ENCODE peak calls at places on chromosomes 3 and 15, in ten cellular contexts. V is AG09309, M is neural progenitor cell, Y is endothelial cell, X is breast epithelium, T is cardiac fibroblast, D is IMR-90, E is colonic mucosa, U is hepatocyte, I is thoracic aorta. Z is an unnamed sample.

GRCh38 chr3:71421820-71422566 is 161.5 kb downstream of the FOXP1 start:
- DNase-seq in V (no peak), M (no peak), Y (no peak), X (no peak), T (no peak), D (no peak), E (no peak), U (no peak), I (no peak), Z (no peak)

GRCh38 chr3:14296352-14296751 is 106.1 kb upstream of the SLC6A6 start:
- DNase-seq in V (no peak), M (no peak), Y (no peak), X (no peak), T (no peak), D (no peak), E (no peak), U (peak), I (no peak), Z (no peak)

GRCh38 chr3:172622916-172623700 is 87.8 kb downstream of the NCEH1 start:
- DNase-seq in V (no peak), M (peak), Y (peak), X (no peak), T (peak), D (peak), E (peak), U (peak), I (no peak), Z (no peak)

GRCh38 chr3:31858439-31858838 is 122.6 kb downstream of the OSBPL10 start:
- DNase-seq in V (no peak), M (no peak), Y (no peak), X (no peak), T (no peak), D (no peak), E (no peak), U (no peak), I (no peak), Z (no peak)

GRCh38 chr3:152474585-152474984 is 205.9 kb downstream of the MBNL1 start:
- DNase-seq in V (peak), M (peak), Y (peak), X (no peak), T (peak), D (peak), E (no peak), U (peak), I (no peak), Z (no peak)

GRCh38 chr3:80696280-80696679 is 928.5 kb upstream of the ROBO1 start:
- DNase-seq in V (no peak), M (no peak), Y (no peak), X (no peak), T (no peak), D (no peak), E (peak), U (peak), I (no peak), Z (no peak)

GRCh38 chr15:39846108-39846507 is 63.5 kb upstream of the FSIP1 start:
- DNase-seq in V (no peak), M (no peak), Y (no peak), X (no peak), T (no peak), D (peak), E (no peak), U (no peak), I (no peak), Z (no peak)

GRCh38 chr3:69999191-70000027 is at the start of gene SAMMSON:
- DNase-seq in V (peak), M (no peak), Y (no peak), X (no peak), T (peak), D (peak), E (no peak), U (no peak), I (no peak), Z (no peak)

GRCh38 chr3:46124216-46125143 is 83.6 kb downstream of the CCR1 start:
- DNase-seq in V (no peak), M (no peak), Y (no peak), X (no peak), T (peak), D (peak), E (no peak), U (no peak), I (no peak), Z (no peak)

GRCh38 chr3:110623571-110623970 is 448.0 kb upstream of the NECTIN3 start:
- DNase-seq in V (no peak), M (no peak), Y (no peak), X (no peak), T (peak), D (no peak), E (no peak), U (no peak), I (no peak), Z (no peak)

GRCh38 chr3:151432624-151433372 is 28.1 kb downstream of the IGSF10 start:
- DNase-seq in V (no peak), M (no peak), Y (no peak), X (no peak), T (no peak), D (no peak), E (no peak), U (no peak), I (no peak), Z (no peak)

DNA sequence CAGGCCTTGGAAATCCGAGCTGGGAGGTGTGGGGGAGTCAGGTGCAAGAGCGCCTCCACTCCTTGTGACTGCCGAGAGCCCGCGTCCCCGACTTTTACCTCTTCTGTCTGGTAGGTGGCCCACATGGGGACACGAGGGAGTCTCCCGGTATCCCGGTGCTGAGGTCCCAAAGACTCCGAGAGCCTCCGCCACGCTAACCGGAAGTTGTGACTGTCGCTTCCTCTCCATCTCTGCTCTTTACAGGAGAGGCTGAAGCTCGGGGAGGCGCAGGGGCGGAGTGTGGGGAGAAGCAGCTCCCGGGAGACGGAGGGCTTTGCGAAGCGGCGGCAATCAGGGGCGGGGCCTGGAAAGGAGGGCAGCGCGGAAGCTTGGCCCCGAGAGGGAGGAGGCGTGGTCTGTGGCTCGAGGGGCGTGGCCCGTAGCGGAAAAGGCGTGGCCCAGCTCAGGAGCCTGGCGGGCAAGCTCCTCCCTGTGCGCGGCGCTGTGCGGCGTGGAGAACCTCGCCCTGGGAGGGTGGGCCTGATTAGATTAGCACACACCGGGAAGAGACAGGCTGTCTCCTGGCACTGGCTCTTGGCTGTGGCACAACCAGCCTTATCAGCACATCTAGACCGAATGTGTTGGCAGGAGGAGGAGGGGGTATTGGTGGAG is 143.9 kb downstream of the GABRB3 start:
- DNase-seq in V (no peak), M (peak), Y (no peak), X (peak), T (peak), D (peak), E (peak), U (peak), I (no peak), Z (peak)
- TF ChIP-seq CTCF in V (no peak), M (no peak), Y (no peak), X (no peak), T (no peak), D (no peak), E (no peak), U (no peak), I (no peak), Z (no peak)

GRCh38 chr15:52208306-52208946 is 17.2 kb upstream of the GNB5 start:
- DNase-seq in V (peak), M (peak), Y (peak), X (no peak), T (peak), D (peak), E (peak), U (peak), I (no peak), Z (no peak)
- TF ChIP-seq CTCF in V (peak), M (peak), Y (peak), X (peak), T (peak), D (peak), E (peak), U (peak), I (peak), Z (peak)

GRCh38 chr3:36904641-36905040 is 40.2 kb downstream of the TRANK1 start:
- DNase-seq in V (no peak), M (peak), Y (no peak), X (no peak), T (peak), D (peak), E (no peak), U (no peak), I (no peak), Z (no peak)

GRCh38 chr3:36900474-36901443 is 44.1 kb downstream of the TRANK1 start:
- DNase-seq in V (no peak), M (no peak), Y (no peak), X (no peak), T (no peak), D (no peak), E (no peak), U (no peak), I (no peak), Z (no peak)

GRCh38 chr3:36905545-36905944 is 39.3 kb downstream of the TRANK1 start:
- DNase-seq in V (no peak), M (no peak), Y (no peak), X (no peak), T (no peak), D (peak), E (no peak), U (no peak), I (no peak), Z (no peak)

GRCh38 chr3:36901588-36901987 is 43.3 kb downstream of the TRANK1 start:
- DNase-seq in V (no peak), M (no peak), Y (no peak), X (no peak), T (no peak), D (no peak), E (no peak), U (no peak), I (no peak), Z (no peak)

GRCh38 chr3:36903119-36903882 is 41.6 kb downstream of the TRANK1 start:
- DNase-seq in V (no peak), M (no peak), Y (no peak), X (no peak), T (peak), D (no peak), E (no peak), U (no peak), I (no peak), Z (no peak)
- TF ChIP-seq CTCF in V (no peak), M (no peak), Y (no peak), X (no peak), T (no peak), D (no peak), E (no peak), U (no peak), I (no peak), Z (no peak)

GRCh38 chr3:149941946-149942345 is 28.7 kb downstream of the PFN2 start:
- DNase-seq in V (no peak), M (no peak), Y (no peak), X (no peak), T (no peak), D (no peak), E (no peak), U (no peak), I (no peak), Z (no peak)
- TF ChIP-seq CTCF in V (no peak), M (no peak), Y (no peak), X (no peak), T (no peak), D (no peak), E (no peak), U (no peak), I (no peak), Z (no peak)

GRCh38 chr15:86691091-86691490 is 611.4 kb downstream of the AGBL1 start:
- DNase-seq in V (no peak), M (no peak), Y (no peak), X (no peak), T (no peak), D (no peak), E (no peak), U (peak), I (no peak), Z (no peak)
- TF ChIP-seq CTCF in V (no peak), M (no peak), Y (no peak), X (no peak), T (no peak), D (no peak), E (no peak), U (peak), I (no peak), Z (no peak)